ENCODE peak calls at places on chromosomes 7 and 10, in ten cellular contexts. One of them, this sample, is unnamed. For H3K36me3, the result is how much of the 10 kb centered on the place peaks cover.

GRCh38 chr10:92691591-92692084 is 1.9 kb downstream of the HHEX start:
- DNase-seq in uterus: no peak
- DNase-seq in esophagus squamous epithelium: peak
- DNase-seq in heart left ventricle: peak
- DNase-seq in endothelial cell of umbilical vein: peak
- DNase-seq in GM12878: no peak
- DNase-seq in transverse colon: peak
- DNase-seq in upper lobe of left lung: peak
- DNase-seq in body of pancreas: peak
- DNase-seq in tibial nerve: peak
- DNase-seq in this sample: no peak

GRCh38 chr7:30920584-30921539 is 9.2 kb downstream of the AQP1 start:
- DNase-seq in uterus: peak
- DNase-seq in esophagus squamous epithelium: no peak
- DNase-seq in heart left ventricle: peak
- DNase-seq in endothelial cell of umbilical vein: peak
- DNase-seq in GM12878: no peak
- DNase-seq in transverse colon: peak
- DNase-seq in upper lobe of left lung: peak
- DNase-seq in body of pancreas: no peak
- DNase-seq in tibial nerve: peak
- DNase-seq in this sample: no peak

GRCh38 chr10:114855776-114856543 is 34.4 kb downstream of the FHIP2A start:
- DNase-seq in uterus: no peak
- DNase-seq in esophagus squamous epithelium: no peak
- DNase-seq in heart left ventricle: no peak
- DNase-seq in endothelial cell of umbilical vein: peak
- DNase-seq in GM12878: no peak
- DNase-seq in transverse colon: no peak
- DNase-seq in upper lobe of left lung: no peak
- DNase-seq in body of pancreas: no peak
- DNase-seq in tibial nerve: no peak
- DNase-seq in this sample: no peak

GRCh38 chr10:116272497-116273221 is at the start of gene GFRA1:
- DNase-seq in uterus: peak
- DNase-seq in esophagus squamous epithelium: no peak
- DNase-seq in heart left ventricle: no peak
- DNase-seq in endothelial cell of umbilical vein: no peak
- DNase-seq in GM12878: no peak
- DNase-seq in transverse colon: no peak
- DNase-seq in upper lobe of left lung: peak
- DNase-seq in body of pancreas: peak
- DNase-seq in tibial nerve: no peak
- DNase-seq in this sample: no peak

GRCh38 chr7:21338728-21339164 is 89.1 kb upstream of the SP4 start:
- DNase-seq in uterus: no peak
- DNase-seq in esophagus squamous epithelium: no peak
- DNase-seq in heart left ventricle: no peak
- DNase-seq in endothelial cell of umbilical vein: peak
- DNase-seq in GM12878: no peak
- DNase-seq in transverse colon: no peak
- DNase-seq in upper lobe of left lung: no peak
- DNase-seq in body of pancreas: no peak
- DNase-seq in tibial nerve: no peak
- DNase-seq in this sample: no peak

GRCh38 chr10:107813396-107813795 is 648.9 kb upstream of the SORCS1 start:
- DNase-seq in uterus: no peak
- DNase-seq in esophagus squamous epithelium: no peak
- DNase-seq in heart left ventricle: no peak
- DNase-seq in endothelial cell of umbilical vein: no peak
- DNase-seq in GM12878: no peak
- DNase-seq in transverse colon: no peak
- DNase-seq in upper lobe of left lung: no peak
- DNase-seq in body of pancreas: no peak
- DNase-seq in tibial nerve: no peak
- DNase-seq in this sample: no peak

GRCh38 chr10:61503051-61503450 is 49.9 kb upstream of the TMEM26 start:
- DNase-seq in uterus: no peak
- DNase-seq in esophagus squamous epithelium: no peak
- DNase-seq in heart left ventricle: no peak
- DNase-seq in endothelial cell of umbilical vein: no peak
- DNase-seq in GM12878: no peak
- DNase-seq in transverse colon: no peak
- DNase-seq in upper lobe of left lung: no peak
- DNase-seq in body of pancreas: no peak
- DNase-seq in tibial nerve: no peak
- DNase-seq in this sample: no peak

GRCh38 chr10:75402486-75403143 is 1.1 kb upstream of the ZNF503 start:
- DNase-seq in uterus: peak
- DNase-seq in esophagus squamous epithelium: no peak
- DNase-seq in heart left ventricle: peak
- DNase-seq in endothelial cell of umbilical vein: no peak
- DNase-seq in GM12878: no peak
- DNase-seq in transverse colon: peak
- DNase-seq in upper lobe of left lung: peak
- DNase-seq in body of pancreas: peak
- DNase-seq in tibial nerve: peak
- DNase-seq in this sample: peak

GRCh38 chr7:29488977-29489376 is 74.7 kb upstream of the PRR15 start:
- DNase-seq in uterus: no peak
- DNase-seq in esophagus squamous epithelium: no peak
- DNase-seq in heart left ventricle: no peak
- DNase-seq in endothelial cell of umbilical vein: peak
- DNase-seq in GM12878: no peak
- DNase-seq in transverse colon: no peak
- DNase-seq in upper lobe of left lung: no peak
- DNase-seq in body of pancreas: no peak
- DNase-seq in tibial nerve: no peak
- DNase-seq in this sample: no peak

DNA sequence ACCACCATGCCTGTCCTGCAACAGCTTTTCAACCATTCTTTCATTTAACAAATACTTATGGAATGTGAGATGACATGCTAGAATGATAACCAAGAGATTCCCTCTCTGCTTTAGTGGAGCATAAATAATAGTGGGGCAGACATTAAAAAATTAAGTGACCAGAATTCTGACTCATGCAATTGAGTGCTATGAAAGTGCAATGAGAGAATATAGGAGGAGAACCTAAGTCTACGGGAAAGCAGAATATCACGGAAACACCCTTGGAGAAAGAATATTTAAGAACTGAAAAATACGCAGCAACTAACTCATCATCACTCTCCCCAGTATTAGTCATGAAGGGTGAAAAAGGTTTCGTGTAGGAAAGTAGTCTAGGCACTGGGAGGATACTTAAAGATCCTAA is 7.1 kb downstream of the KIF5B start:
- DNase-seq in uterus: no peak
- DNase-seq in esophagus squamous epithelium: no peak
- DNase-seq in heart left ventricle: no peak
- DNase-seq in endothelial cell of umbilical vein: no peak
- DNase-seq in GM12878: no peak
- DNase-seq in transverse colon: no peak
- DNase-seq in upper lobe of left lung: no peak
- DNase-seq in body of pancreas: no peak
- DNase-seq in tibial nerve: no peak
- DNase-seq in this sample: no peak
- H3K36me3 ChIP-seq in uterus: under half
- H3K36me3 ChIP-seq in esophagus squamous epithelium: under half
- H3K36me3 ChIP-seq in heart left ventricle: under half
- H3K36me3 ChIP-seq in endothelial cell of umbilical vein: under half
- H3K36me3 ChIP-seq in GM12878: under half
- H3K36me3 ChIP-seq in transverse colon: under half
- H3K36me3 ChIP-seq in upper lobe of left lung: under half
- H3K36me3 ChIP-seq in body of pancreas: under half
- H3K36me3 ChIP-seq in tibial nerve: under half
- H3K36me3 ChIP-seq in this sample: under half

GRCh38 chr10:95758351-95759025 is 2.5 kb downstream of the ENTPD1 start:
- DNase-seq in uterus: no peak
- DNase-seq in esophagus squamous epithelium: no peak
- DNase-seq in heart left ventricle: no peak
- DNase-seq in endothelial cell of umbilical vein: peak
- DNase-seq in GM12878: peak
- DNase-seq in transverse colon: peak
- DNase-seq in upper lobe of left lung: no peak
- DNase-seq in body of pancreas: no peak
- DNase-seq in tibial nerve: no peak
- DNase-seq in this sample: no peak

GRCh38 chr10:95756796-95757657 is 1.1 kb downstream of the ENTPD1 start:
- DNase-seq in uterus: no peak
- DNase-seq in esophagus squamous epithelium: no peak
- DNase-seq in heart left ventricle: no peak
- DNase-seq in endothelial cell of umbilical vein: peak
- DNase-seq in GM12878: peak
- DNase-seq in transverse colon: no peak
- DNase-seq in upper lobe of left lung: no peak
- DNase-seq in body of pancreas: no peak
- DNase-seq in tibial nerve: no peak
- DNase-seq in this sample: no peak

GRCh38 chr10:95759233-95759826 is 3.4 kb downstream of the ENTPD1 start:
- DNase-seq in uterus: no peak
- DNase-seq in esophagus squamous epithelium: no peak
- DNase-seq in heart left ventricle: no peak
- DNase-seq in endothelial cell of umbilical vein: peak
- DNase-seq in GM12878: no peak
- DNase-seq in transverse colon: no peak
- DNase-seq in upper lobe of left lung: no peak
- DNase-seq in body of pancreas: no peak
- DNase-seq in tibial nerve: no peak
- DNase-seq in this sample: no peak

GRCh38 chr10:95756061-95756751 is at the start of gene ENTPD1:
- DNase-seq in uterus: no peak
- DNase-seq in esophagus squamous epithelium: no peak
- DNase-seq in heart left ventricle: no peak
- DNase-seq in endothelial cell of umbilical vein: peak
- DNase-seq in GM12878: peak
- DNase-seq in transverse colon: peak
- DNase-seq in upper lobe of left lung: no peak
- DNase-seq in body of pancreas: peak
- DNase-seq in tibial nerve: no peak
- DNase-seq in this sample: no peak

DNA sequence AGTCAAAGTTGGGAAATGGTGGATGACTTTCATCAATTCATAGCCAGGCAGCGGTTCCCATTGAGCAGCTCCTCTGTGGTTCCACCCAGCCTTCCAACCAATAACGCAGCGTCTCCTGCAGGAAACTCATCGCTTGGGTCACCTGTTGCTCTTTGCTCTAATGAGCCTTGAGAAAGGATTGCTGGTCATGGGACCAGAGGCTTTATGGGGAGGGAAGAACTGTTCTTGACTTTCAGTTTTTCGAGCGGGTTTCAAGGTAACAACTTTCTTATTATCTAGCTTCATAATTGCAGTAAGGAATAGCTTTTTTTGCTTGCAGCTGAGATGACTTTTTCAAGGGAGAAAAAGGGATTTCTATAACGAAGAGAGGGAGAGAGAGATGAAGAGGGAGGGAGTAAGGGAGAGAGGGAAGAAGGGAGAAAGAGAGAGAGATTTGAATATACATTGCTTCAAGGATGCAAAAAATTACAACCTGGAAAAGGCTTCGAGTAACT is 405 bp upstream of the ENTPD1 start:
- DNase-seq in uterus: peak
- DNase-seq in esophagus squamous epithelium: no peak
- DNase-seq in heart left ventricle: peak
- DNase-seq in endothelial cell of umbilical vein: peak
- DNase-seq in GM12878: peak
- DNase-seq in transverse colon: peak
- DNase-seq in upper lobe of left lung: no peak
- DNase-seq in body of pancreas: peak
- DNase-seq in tibial nerve: no peak
- DNase-seq in this sample: no peak
- TF ChIP-seq POLR2A in uterus: peak
- TF ChIP-seq POLR2A in esophagus squamous epithelium: peak
- TF ChIP-seq POLR2A in heart left ventricle: no peak
- TF ChIP-seq POLR2A in endothelial cell of umbilical vein: no peak
- TF ChIP-seq POLR2A in GM12878: peak
- TF ChIP-seq POLR2A in transverse colon: peak
- TF ChIP-seq POLR2A in upper lobe of left lung: peak
- TF ChIP-seq POLR2A in body of pancreas: no peak
- TF ChIP-seq POLR2A in tibial nerve: peak
- TF ChIP-seq POLR2A in this sample: no peak

GRCh38 chr10:133399123-133399601 is 5.2 kb downstream of the MTG1 start:
- DNase-seq in uterus: no peak
- DNase-seq in esophagus squamous epithelium: no peak
- DNase-seq in heart left ventricle: no peak
- DNase-seq in endothelial cell of umbilical vein: no peak
- DNase-seq in GM12878: no peak
- DNase-seq in transverse colon: no peak
- DNase-seq in upper lobe of left lung: no peak
- DNase-seq in body of pancreas: no peak
- DNase-seq in tibial nerve: no peak
- DNase-seq in this sample: no peak

GRCh38 chr10:133400624-133401424 is 6.9 kb downstream of the MTG1 start:
- DNase-seq in uterus: no peak
- DNase-seq in esophagus squamous epithelium: no peak
- DNase-seq in heart left ventricle: no peak
- DNase-seq in endothelial cell of umbilical vein: no peak
- DNase-seq in GM12878: peak
- DNase-seq in transverse colon: no peak
- DNase-seq in upper lobe of left lung: no peak
- DNase-seq in body of pancreas: no peak
- DNase-seq in tibial nerve: no peak
- DNase-seq in this sample: no peak

GRCh38 chr10:133401500-133401899 is 7.5 kb downstream of the MTG1 start:
- DNase-seq in uterus: no peak
- DNase-seq in esophagus squamous epithelium: no peak
- DNase-seq in heart left ventricle: no peak
- DNase-seq in endothelial cell of umbilical vein: no peak
- DNase-seq in GM12878: no peak
- DNase-seq in transverse colon: no peak
- DNase-seq in upper lobe of left lung: peak
- DNase-seq in body of pancreas: no peak
- DNase-seq in tibial nerve: no peak
- DNase-seq in this sample: no peak

GRCh38 chr10:133403359-133403758 is 9.4 kb downstream of the MTG1 start:
- DNase-seq in uterus: no peak
- DNase-seq in esophagus squamous epithelium: no peak
- DNase-seq in heart left ventricle: no peak
- DNase-seq in endothelial cell of umbilical vein: no peak
- DNase-seq in GM12878: no peak
- DNase-seq in transverse colon: no peak
- DNase-seq in upper lobe of left lung: no peak
- DNase-seq in body of pancreas: no peak
- DNase-seq in tibial nerve: no peak
- DNase-seq in this sample: no peak

GRCh38 chr10:133401981-133402725 is 8.2 kb downstream of the MTG1 start:
- DNase-seq in uterus: no peak
- DNase-seq in esophagus squamous epithelium: no peak
- DNase-seq in heart left ventricle: no peak
- DNase-seq in endothelial cell of umbilical vein: no peak
- DNase-seq in GM12878: no peak
- DNase-seq in transverse colon: no peak
- DNase-seq in upper lobe of left lung: peak
- DNase-seq in body of pancreas: no peak
- DNase-seq in tibial nerve: no peak
- DNase-seq in this sample: no peak
- H3K36me3 ChIP-seq in uterus: under half
- H3K36me3 ChIP-seq in esophagus squamous epithelium: under half
- H3K36me3 ChIP-seq in heart left ventricle: half or more
- H3K36me3 ChIP-seq in endothelial cell of umbilical vein: under half
- H3K36me3 ChIP-seq in GM12878: under half
- H3K36me3 ChIP-seq in transverse colon: under half
- H3K36me3 ChIP-seq in upper lobe of left lung: under half
- H3K36me3 ChIP-seq in body of pancreas: under half
- H3K36me3 ChIP-seq in tibial nerve: under half
- H3K36me3 ChIP-seq in this sample: under half

GRCh38 chr7:74197449-74198108 is 12.2 kb upstream of the LAT2 start:
- DNase-seq in uterus: no peak
- DNase-seq in esophagus squamous epithelium: no peak
- DNase-seq in heart left ventricle: no peak
- DNase-seq in endothelial cell of umbilical vein: no peak
- DNase-seq in GM12878: no peak
- DNase-seq in transverse colon: no peak
- DNase-seq in upper lobe of left lung: no peak
- DNase-seq in body of pancreas: no peak
- DNase-seq in tibial nerve: no peak
- DNase-seq in this sample: no peak
- TF ChIP-seq POLR2A in uterus: no peak
- TF ChIP-seq POLR2A in esophagus squamous epithelium: no peak
- TF ChIP-seq POLR2A in heart left ventricle: no peak
- TF ChIP-seq POLR2A in endothelial cell of umbilical vein: peak
- TF ChIP-seq POLR2A in GM12878: peak
- TF ChIP-seq POLR2A in transverse colon: no peak
- TF ChIP-seq POLR2A in upper lobe of left lung: no peak
- TF ChIP-seq POLR2A in body of pancreas: no peak
- TF ChIP-seq POLR2A in tibial nerve: no peak
- TF ChIP-seq POLR2A in this sample: no peak